ENCODE peak calls at places on chromosomes 7 and 10, in five cellular contexts. C is dorsolateral prefrontal cortex, W is uterus, V is Calu3, D is tibial nerve. K is an unnamed sample.

GRCh38 chr10:103454026-103454425 is 1.9 kb upstream of the CALHM2 start:
- DNase-seq in C (no peak), V (no peak), W (no peak), D (no peak), K (no peak)

GRCh38 chr10:7085147-7085912 is 325.5 kb downstream of the SFMBT2 start:
- DNase-seq in V (no peak), C (no peak), D (no peak), W (no peak), K (no peak)

GRCh38 chr7:29329686-29330085 is 135.1 kb downstream of the CHN2 start:
- DNase-seq in V (no peak), W (no peak), D (no peak), C (no peak), K (no peak)

GRCh38 chr7:129990403-129991192 is 37.8 kb upstream of the UBE2H start:
- DNase-seq in W (no peak), C (no peak), V (no peak), D (no peak), K (no peak)

GRCh38 chr7:40220421-40220911 is 85.7 kb downstream of the SUGCT start:
- DNase-seq in W (no peak), V (no peak), C (no peak), D (no peak), K (no peak)

GRCh38 chr10:34821587-34822585 is 6.8 kb upstream of the PARD3 start:
- DNase-seq in V (no peak), D (no peak), C (no peak), W (no peak), K (no peak)

GRCh38 chr10:71694567-71694968 is 25.0 kb downstream of the C10orf105 start:
- DNase-seq in W (no peak), C (no peak), V (no peak), D (peak), K (no peak)

GRCh38 chr7:56105508-56105907 is 768 bp downstream of the CHCHD2 start:
- DNase-seq in C (no peak), D (no peak), V (peak), W (no peak), K (no peak)

GRCh38 chr7:20214787-20215669 is 2.2 kb downstream of the MACC1 start:
- DNase-seq in W (no peak), V (peak), D (no peak), C (no peak), K (no peak)

GRCh38 chr7:18041202-18041601 is 13.6 kb upstream of the PRPS1L1 start:
- DNase-seq in V (no peak), W (no peak), D (no peak), C (no peak), K (no peak)

GRCh38 chr10:22931948-22932347 is 4.1 kb downstream of the ARMC3 start:
- DNase-seq in D (no peak), V (peak), W (no peak), C (no peak), K (no peak)

GRCh38 chr10:34106356-34106885 is 708.7 kb downstream of the PARD3 start:
- DNase-seq in D (no peak), C (no peak), W (no peak), V (no peak), K (no peak)

GRCh38 chr7:4479367-4480039 is 202.6 kb upstream of the FOXK1 start:
- DNase-seq in V (peak), D (no peak), W (no peak), C (no peak), K (no peak)

DNA sequence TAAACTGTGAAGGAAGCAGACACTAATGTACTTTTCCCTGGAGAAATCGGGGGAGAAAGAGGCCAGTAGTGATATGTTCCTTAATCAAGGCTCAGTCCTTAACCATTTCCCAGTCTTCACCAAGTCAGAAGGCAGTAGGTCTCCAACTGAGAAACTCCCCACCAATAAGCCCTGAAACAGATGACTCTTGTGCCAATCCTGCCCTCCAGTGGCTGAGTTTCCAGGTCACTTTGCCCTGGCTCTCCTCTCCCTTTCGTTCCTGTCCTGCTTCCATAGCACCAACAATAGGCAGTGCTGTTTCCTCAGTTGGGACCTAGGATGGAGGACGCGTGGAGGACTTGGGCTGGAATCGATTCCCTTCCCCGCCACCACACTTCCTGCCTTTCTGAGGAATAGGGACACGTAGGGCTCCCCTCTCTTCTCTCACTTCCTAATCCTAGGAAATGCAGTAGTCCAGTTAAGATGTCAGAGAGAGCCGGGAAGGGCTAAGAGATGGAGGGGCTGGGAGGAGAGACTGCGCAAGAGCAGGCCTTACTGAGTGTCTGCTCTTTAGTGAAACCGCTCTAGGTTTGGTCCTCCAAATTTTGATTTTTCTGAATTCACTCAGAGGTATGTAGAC is 23.4 kb downstream of the ATOH7 start:
- DNase-seq in C (peak), V (peak), W (no peak), D (no peak), K (no peak)
- TF ChIP-seq CTCF in C (peak), V (peak), W (peak), D (peak), K (no peak)

DNA sequence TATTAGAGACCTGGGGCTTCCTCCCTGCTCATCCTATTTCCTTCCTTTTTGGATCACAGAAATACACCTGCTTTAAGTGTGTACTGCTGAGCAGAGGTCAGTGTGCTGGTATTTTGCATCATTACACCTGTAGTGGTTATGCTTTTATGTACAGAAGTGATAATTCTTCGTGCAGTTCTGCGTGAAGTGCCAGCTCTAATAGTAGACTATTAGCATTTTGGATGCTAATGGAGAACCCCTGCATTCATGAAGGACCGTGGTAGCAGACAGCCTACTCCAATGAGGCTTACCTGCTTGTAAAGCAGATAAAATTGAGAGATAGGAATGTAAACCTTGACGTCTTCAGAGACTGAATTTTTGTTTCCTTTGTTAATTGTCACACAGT is 114.3 kb downstream of the CDK14 start:
- DNase-seq in D (no peak), C (no peak), W (no peak), V (no peak), K (no peak)
- TF ChIP-seq CTCF in D (no peak), C (no peak), W (no peak), V (no peak), K (no peak)

GRCh38 chr7:37234334-37234733 is 214.3 kb downstream of the ELMO1 start:
- DNase-seq in W (no peak), D (no peak), C (no peak), V (no peak), K (no peak)

GRCh38 chr7:37231613-37232012 is 217.1 kb downstream of the ELMO1 start:
- DNase-seq in V (no peak), C (no peak), W (no peak), D (no peak), K (no peak)

GRCh38 chr7:37230221-37230620 is 218.4 kb downstream of the ELMO1 start:
- DNase-seq in C (no peak), V (no peak), D (peak), W (no peak), K (no peak)

GRCh38 chr7:37235813-37236212 is 212.9 kb downstream of the ELMO1 start:
- DNase-seq in C (no peak), W (no peak), V (no peak), D (no peak), K (no peak)

GRCh38 chr7:37234928-37235327 is 213.7 kb downstream of the ELMO1 start:
- DNase-seq in W (no peak), C (no peak), V (peak), D (no peak), K (no peak)
- TF ChIP-seq CTCF in W (peak), C (peak), V (peak), D (peak), K (peak)

DNA sequence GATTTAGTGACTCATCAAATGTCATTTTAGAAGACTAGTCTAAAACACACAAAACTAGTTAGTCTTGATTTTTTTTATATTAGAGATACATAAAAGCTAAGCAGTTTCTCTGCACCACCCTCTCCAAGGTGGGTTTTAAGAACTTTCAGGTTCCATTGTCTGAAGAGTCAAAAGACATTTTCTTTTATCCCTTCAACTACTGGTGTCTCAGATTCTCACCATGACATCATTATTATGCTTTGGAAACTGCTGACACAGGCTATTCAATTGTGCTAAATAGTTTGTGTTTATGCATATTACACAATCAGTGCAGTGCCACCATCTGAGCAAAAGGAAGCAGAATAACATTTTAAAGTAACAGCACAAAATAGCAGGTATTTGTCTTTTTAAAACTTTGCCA is 52.2 kb downstream of the IGF2BP3 start:
- DNase-seq in V (no peak), W (no peak), C (no peak), D (no peak), K (no peak)
- TF ChIP-seq CTCF in V (no peak), W (no peak), C (no peak), D (no peak), K (no peak)

DNA sequence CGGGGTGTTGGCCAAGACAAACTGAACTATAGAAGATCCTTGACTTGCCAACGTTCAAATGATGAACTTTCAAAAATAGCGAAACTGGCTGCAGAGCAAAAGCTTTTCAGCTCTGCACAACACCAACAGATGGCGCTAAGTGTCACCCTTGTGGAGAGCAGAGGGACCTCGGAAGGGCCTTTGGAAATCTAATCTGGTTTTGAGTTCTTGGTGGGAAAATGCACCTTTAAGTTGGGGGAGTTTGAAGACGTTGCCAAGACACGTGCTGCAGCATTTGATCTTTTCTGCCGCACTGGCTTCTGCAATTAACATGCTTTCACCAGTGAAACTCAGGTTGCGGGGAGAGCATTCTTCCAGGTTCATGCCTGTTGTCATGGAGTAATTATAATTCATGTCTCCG is 26.3 kb upstream of the WDR11 start:
- DNase-seq in D (no peak), W (no peak), V (peak), C (no peak), K (no peak)
- TF ChIP-seq CTCF in D (peak), W (no peak), V (peak), C (peak), K (no peak)

DNA sequence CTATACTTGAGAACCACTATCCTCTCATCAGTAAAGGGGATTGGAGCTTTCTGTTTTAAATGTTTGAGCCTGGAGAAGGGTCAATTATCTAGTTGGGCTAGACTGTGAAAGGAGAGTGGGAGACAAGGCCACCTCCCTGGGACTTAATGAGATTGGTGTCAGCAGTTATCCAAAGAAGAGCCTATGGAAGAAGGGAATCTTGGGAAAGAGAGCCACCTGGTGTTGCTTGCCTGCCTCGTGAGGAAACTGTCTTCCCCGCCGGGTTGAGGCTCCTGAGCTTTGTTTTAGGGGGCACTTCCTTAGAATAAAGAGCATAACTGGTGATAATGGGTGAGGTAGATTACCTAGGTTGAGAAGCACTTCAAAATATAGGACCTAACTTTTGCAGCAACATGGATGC is 32.0 kb upstream of the ABCB4 start:
- DNase-seq in V (no peak), D (no peak), C (no peak), W (no peak), K (no peak)
- TF ChIP-seq CTCF in V (no peak), D (no peak), C (no peak), W (no peak), K (no peak)

DNA sequence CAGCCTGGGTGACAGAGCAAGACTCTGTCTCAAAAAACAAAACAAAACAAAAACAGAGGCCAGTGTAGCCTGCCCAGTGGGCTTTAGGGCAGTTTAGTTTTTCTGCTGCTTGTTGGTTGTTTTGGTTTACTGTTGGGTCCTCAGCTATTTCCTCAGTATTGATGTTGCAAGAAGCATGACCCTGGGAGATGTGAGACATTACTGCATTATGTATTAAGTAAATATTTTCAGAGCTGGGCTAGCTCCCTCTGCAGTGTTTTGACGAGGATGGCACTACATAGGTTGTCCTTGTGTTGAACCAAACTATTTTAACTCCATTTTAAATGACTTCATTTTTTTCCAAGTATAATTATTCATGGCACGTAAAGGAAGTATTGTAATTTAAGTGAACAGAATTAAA is 4.8 kb downstream of the AKAP9 start:
- DNase-seq in V (no peak), D (peak), C (no peak), W (no peak), K (no peak)
- TF ChIP-seq CTCF in V (no peak), D (no peak), C (no peak), W (no peak), K (no peak)

GRCh38 chr10:94042814-94043175 is 49.1 kb downstream of the PLCE1 start:
- DNase-seq in D (no peak), W (no peak), V (no peak), C (no peak), K (no peak)

GRCh38 chr10:94043431-94043990 is 49.8 kb downstream of the PLCE1 start:
- DNase-seq in W (no peak), V (no peak), D (no peak), C (no peak), K (no peak)

GRCh38 chr10:94038024-94038423 is 44.3 kb downstream of the PLCE1 start:
- DNase-seq in V (no peak), C (no peak), W (no peak), D (no peak), K (no peak)

GRCh38 chr10:94046152-94046551 is 52.4 kb downstream of the PLCE1 start:
- DNase-seq in W (no peak), V (no peak), D (no peak), C (no peak), K (no peak)

GRCh38 chr10:94042001-94042813 is 48.5 kb downstream of the PLCE1 start:
- DNase-seq in V (peak), W (no peak), D (no peak), C (no peak), K (no peak)
- TF ChIP-seq CTCF in V (no peak), W (no peak), D (no peak), C (no peak), K (no peak)

GRCh38 chr10:132307823-132308587 is at the start of gene STK32C:
- DNase-seq in C (peak), W (peak), D (peak), V (peak), K (peak)
- TF ChIP-seq CTCF in C (no peak), W (no peak), D (no peak), V (no peak), K (no peak)

GRCh38 chr10:60309891-60310290 is 79.8 kb downstream of the ANK3 start:
- DNase-seq in C (no peak), D (no peak), W (no peak), V (no peak), K (no peak)

GRCh38 chr10:60309371-60309770 is 80.3 kb downstream of the ANK3 start:
- DNase-seq in W (no peak), D (no peak), C (no peak), V (no peak), K (no peak)

GRCh38 chr10:60312818-60313588 is 76.7 kb downstream of the ANK3 start:
- DNase-seq in W (no peak), V (no peak), D (no peak), C (no peak), K (no peak)

GRCh38 chr10:60311821-60312220 is 77.9 kb downstream of the ANK3 start:
- DNase-seq in C (no peak), V (no peak), W (no peak), D (no peak), K (no peak)

DNA sequence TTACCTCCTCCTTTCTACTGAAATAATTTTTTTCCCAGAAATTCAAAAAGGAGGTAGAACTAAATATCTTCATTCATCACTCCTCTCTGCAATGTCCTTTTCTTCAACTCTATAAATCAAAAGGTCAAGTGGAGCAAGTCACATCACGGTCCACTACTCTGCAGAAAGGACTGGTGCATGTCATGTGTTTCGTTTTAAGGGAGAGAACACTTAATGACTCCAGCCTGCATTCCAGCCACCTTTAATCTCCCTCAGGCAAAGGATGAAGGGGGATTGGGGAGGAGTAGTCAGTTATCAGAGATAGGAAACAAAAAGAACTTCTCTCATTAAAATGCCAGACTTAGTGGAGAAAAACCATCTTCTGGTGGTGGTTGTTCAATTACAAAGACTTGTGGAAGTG is 78.9 kb downstream of the ANK3 start:
- DNase-seq in V (no peak), W (no peak), C (no peak), D (no peak), K (no peak)
- TF ChIP-seq CTCF in V (no peak), W (no peak), C (no peak), D (no peak), K (no peak)

K was measured in natural killer cell.